ENCODE peak calls at places on chromosomes 11 and 22, in ten cellular contexts. Q is lower lobe of right lung, C is fibroblast of lung, E is esophagus squamous epithelium, V is ovary, Y is AG04450, D is tibial nerve, R is transverse colon, I is prostate gland, H is mucosa of descending colon. L is an unnamed sample. For H3K9me3, the result is how much of the 10 kb centered on the place peaks cover.

GRCh38 chr11:60914620-60915249 is 777 bp downstream of the TMEM109 start:
- DNase-seq in Q (no peak), C (peak), E (no peak), V (no peak), Y (no peak), D (no peak), R (peak), I (no peak), H (peak), L (peak)

GRCh38 chr22:29767289-29768051 is at the start of gene UQCR10:
- DNase-seq in Q (peak), C (peak), E (peak), V (peak), Y (peak), D (peak), R (peak), I (peak), H (peak), L (peak)

GRCh38 chr11:94694309-94695060 is 73.7 kb upstream of the AMOTL1 start:
- DNase-seq in Q (no peak), C (no peak), E (no peak), V (no peak), Y (no peak), D (no peak), R (no peak), I (no peak), H (no peak), L (no peak)

GRCh38 chr11:709109-709997 is 3.3 kb downstream of the EPS8L2 start:
- DNase-seq in Q (no peak), C (no peak), E (no peak), V (no peak), Y (no peak), D (no peak), R (no peak), I (no peak), H (peak), L (no peak)

GRCh38 chr11:75351541-75352416 is at the start of gene ARRB1:
- DNase-seq in Q (peak), C (peak), E (no peak), V (peak), Y (no peak), D (peak), R (peak), I (no peak), H (peak), L (peak)

GRCh38 chr11:1128333-1129142 is 29.2 kb upstream of the MUC5AC start:
- DNase-seq in Q (no peak), C (no peak), E (no peak), V (no peak), Y (no peak), D (no peak), R (no peak), I (no peak), H (no peak), L (peak)

GRCh38 chr11:69487391-69487790 is 5.9 kb downstream of the LINC01488 start:
- DNase-seq in Q (peak), C (no peak), E (no peak), V (no peak), Y (no peak), D (no peak), R (no peak), I (no peak), H (no peak), L (peak)

GRCh38 chr11:94417386-94417987 is 16.3 kb upstream of the GPR83 start:
- DNase-seq in Q (no peak), C (peak), E (no peak), V (no peak), Y (peak), D (peak), R (no peak), I (no peak), H (no peak), L (no peak)

GRCh38 chr22:33555814-33556522 is 364.3 kb downstream of the LARGE1 start:
- DNase-seq in Q (no peak), C (no peak), E (no peak), V (no peak), Y (no peak), D (no peak), R (no peak), I (no peak), H (no peak), L (no peak)

GRCh38 chr22:24559471-24559870 is 3.7 kb downstream of the SNRPD3 start:
- DNase-seq in Q (no peak), C (no peak), E (no peak), V (no peak), Y (no peak), D (no peak), R (no peak), I (no peak), H (no peak), L (no peak)

GRCh38 chr22:30325724-30326703 is 727 bp downstream of the TBC1D10A start:
- DNase-seq in Q (no peak), C (no peak), E (no peak), V (peak), Y (no peak), D (no peak), R (peak), I (peak), H (peak), L (peak)

GRCh38 chr11:128492461-128492860 is 94.9 kb downstream of the ETS1 start:
- DNase-seq in Q (no peak), C (no peak), E (no peak), V (no peak), Y (no peak), D (no peak), R (no peak), I (no peak), H (no peak), L (no peak)

GRCh38 chr22:23834406-23834805 is 4.4 kb downstream of the DERL3 start:
- DNase-seq in Q (no peak), C (no peak), E (no peak), V (no peak), Y (no peak), D (no peak), R (no peak), I (no peak), H (peak), L (peak)

GRCh38 chr11:15867886-15868285 is 488.5 kb downstream of the SOX6 start:
- DNase-seq in Q (no peak), C (no peak), E (no peak), V (no peak), Y (no peak), D (no peak), R (no peak), I (no peak), H (no peak), L (no peak)

GRCh38 chr22:27880778-27881394 is 38.2 kb downstream of the PITPNB start:
- DNase-seq in Q (no peak), C (peak), E (no peak), V (no peak), Y (peak), D (peak), R (no peak), I (peak), H (no peak), L (no peak)

GRCh38 chr11:113197456-113197855 is 116.9 kb upstream of the TTC12 start:
- DNase-seq in Q (no peak), C (no peak), E (no peak), V (no peak), Y (no peak), D (no peak), R (no peak), I (no peak), H (no peak), L (no peak)

GRCh38 chr11:31366795-31367194 is 2.7 kb downstream of the DCDC1 start:
- DNase-seq in Q (no peak), C (no peak), E (no peak), V (no peak), Y (no peak), D (no peak), R (no peak), I (no peak), H (no peak), L (peak)

GRCh38 chr11:89447845-89448244 is 43.3 kb downstream of the NOX4 start:
- DNase-seq in Q (no peak), C (no peak), E (no peak), V (no peak), Y (no peak), D (no peak), R (no peak), I (no peak), H (no peak), L (no peak)

GRCh38 chr22:49976439-49977175 is 16.0 kb downstream of the PIM3 start:
- DNase-seq in Q (no peak), C (no peak), E (no peak), V (no peak), Y (no peak), D (no peak), R (peak), I (no peak), H (no peak), L (no peak)

GRCh38 chr11:102453286-102453797 is 777 bp upstream of the TMEM123 start:
- DNase-seq in Q (no peak), C (no peak), E (no peak), V (no peak), Y (no peak), D (peak), R (no peak), I (peak), H (no peak), L (no peak)

GRCh38 chr11:115256326-115257197 is 247.7 kb downstream of the CADM1 start:
- DNase-seq in Q (no peak), C (no peak), E (no peak), V (no peak), Y (no peak), D (no peak), R (peak), I (no peak), H (no peak), L (no peak)

GRCh38 chr11:115264278-115264677 is 239.9 kb downstream of the CADM1 start:
- DNase-seq in Q (no peak), C (no peak), E (no peak), V (no peak), Y (no peak), D (no peak), R (no peak), I (no peak), H (no peak), L (no peak)

GRCh38 chr11:118914178-118914918 is 11.4 kb downstream of the BCL9L start:
- DNase-seq in Q (no peak), C (no peak), E (no peak), V (peak), Y (no peak), D (no peak), R (peak), I (peak), H (peak), L (peak)

GRCh38 chr11:69427337-69427736 is 54.1 kb upstream of the LINC01488 start:
- DNase-seq in Q (no peak), C (no peak), E (no peak), V (no peak), Y (no peak), D (no peak), R (no peak), I (no peak), H (peak), L (peak)

GRCh38 chr11:128208329-128209220 is 378.8 kb downstream of the ETS1 start:
- DNase-seq in Q (no peak), C (peak), E (no peak), V (peak), Y (peak), D (peak), R (no peak), I (peak), H (no peak), L (no peak)

GRCh38 chr11:124069429-124070401 is 28.6 kb upstream of the OR10G7 start:
- DNase-seq in Q (peak), C (peak), E (no peak), V (no peak), Y (no peak), D (no peak), R (peak), I (no peak), H (peak), L (peak)

GRCh38 chr11:24093410-24093809 is 403.4 kb upstream of the LUZP2 start:
- DNase-seq in Q (no peak), C (no peak), E (no peak), V (no peak), Y (no peak), D (no peak), R (no peak), I (no peak), H (no peak), L (no peak)

GRCh38 chr11:76654310-76654851 is 16.2 kb downstream of the LRRC32 start:
- DNase-seq in Q (no peak), C (peak), E (no peak), V (peak), Y (peak), D (peak), R (peak), I (no peak), H (no peak), L (peak)

GRCh38 chr11:46906596-46906995 is 11.8 kb downstream of the LRP4 start:
- DNase-seq in Q (no peak), C (no peak), E (no peak), V (no peak), Y (no peak), D (no peak), R (no peak), I (no peak), H (no peak), L (no peak)

GRCh38 chr11:96313163-96313562 is 29.8 kb downstream of the MAML2 start:
- DNase-seq in Q (no peak), C (no peak), E (no peak), V (no peak), Y (no peak), D (no peak), R (no peak), I (no peak), H (no peak), L (no peak)

GRCh38 chr22:30425616-30426394 is at the start of gene MTFP1:
- DNase-seq in Q (peak), C (peak), E (no peak), V (peak), Y (no peak), D (peak), R (peak), I (peak), H (peak), L (peak)

GRCh38 chr22:31952094-31952401 is 7.7 kb downstream of the YWHAH start:
- DNase-seq in Q (no peak), C (no peak), E (no peak), V (no peak), Y (no peak), D (no peak), R (no peak), I (no peak), H (no peak), L (no peak)

GRCh38 chr22:31952459-31952858 is 8.1 kb downstream of the YWHAH start:
- DNase-seq in Q (no peak), C (peak), E (no peak), V (no peak), Y (peak), D (no peak), R (no peak), I (no peak), H (no peak), L (no peak)

GRCh38 chr22:31950226-31950625 is 5.9 kb downstream of the YWHAH start:
- DNase-seq in Q (no peak), C (no peak), E (no peak), V (no peak), Y (no peak), D (no peak), R (no peak), I (no peak), H (no peak), L (no peak)

GRCh38 chr22:31953251-31953650 is 8.9 kb downstream of the YWHAH start:
- DNase-seq in Q (no peak), C (no peak), E (no peak), V (no peak), Y (no peak), D (no peak), R (no peak), I (no peak), H (no peak), L (no peak)

DNA sequence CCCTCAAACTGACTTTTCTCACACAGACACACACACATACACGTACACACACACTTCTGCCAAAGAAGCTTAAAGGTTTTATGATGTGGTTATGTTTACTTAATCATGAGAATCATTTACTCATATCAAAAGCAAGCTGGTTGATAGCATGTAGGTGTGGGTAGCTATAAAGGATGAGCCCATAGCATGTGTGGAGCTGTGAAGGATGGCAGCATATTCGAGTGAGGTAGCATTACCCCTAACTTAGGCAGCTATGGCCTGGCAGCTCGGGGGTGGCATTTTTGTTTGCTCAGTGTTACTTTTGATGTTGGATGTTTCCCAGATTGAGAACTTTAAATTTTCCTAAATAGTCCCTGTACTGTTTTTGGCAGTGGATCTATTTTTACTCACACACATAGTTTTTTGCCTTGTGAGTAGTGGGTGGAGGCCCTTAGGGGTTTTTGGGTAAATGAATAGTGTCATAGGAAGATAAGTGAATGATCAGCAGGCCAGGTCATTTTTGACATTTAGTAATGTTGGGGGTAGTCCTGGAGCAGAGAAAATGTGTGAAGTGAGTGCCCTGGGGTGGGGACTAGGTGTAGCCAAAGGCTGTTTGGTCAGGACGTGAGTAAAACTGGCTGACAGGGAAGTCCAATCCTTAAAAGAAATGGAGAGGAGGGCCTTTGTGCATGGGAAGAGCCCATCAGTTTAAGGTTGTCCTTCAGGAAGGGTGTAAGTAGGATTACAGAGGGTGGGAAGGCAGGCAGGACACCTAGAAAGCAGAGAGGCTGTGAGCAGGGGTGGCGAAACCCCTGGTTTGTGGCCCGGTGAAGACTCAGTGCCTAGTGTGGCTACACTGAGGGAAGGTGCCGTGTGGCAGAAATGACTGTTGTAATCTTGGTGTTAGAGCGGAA is 7.1 kb downstream of the YWHAH start:
- DNase-seq in Q (no peak), C (no peak), E (no peak), V (no peak), Y (no peak), D (no peak), R (no peak), I (no peak), H (no peak), L (peak)
- H3K4me3 ChIP-seq in Q (no peak), C (no peak), E (no peak), V (no peak), Y (no peak), D (no peak), R (no peak), I (no peak), H (no peak), L (no peak)

GRCh38 chr22:46676479-46676878 is 56.3 kb downstream of the GRAMD4 start:
- DNase-seq in Q (no peak), C (no peak), E (no peak), V (no peak), Y (no peak), D (no peak), R (no peak), I (no peak), H (no peak), L (no peak)
- TF ChIP-seq CTCF in Q (no peak), C (no peak), E (no peak), V (no peak), Y (no peak), D (no peak), R (no peak), I (no peak), H (no peak), L (no peak)

GRCh38 chr11:70630068-70630467 is 231.7 kb downstream of the CTTN start:
- DNase-seq in Q (no peak), C (no peak), E (no peak), V (no peak), Y (no peak), D (no peak), R (no peak), I (no peak), H (no peak), L (no peak)

GRCh38 chr11:70625921-70626518 is 227.7 kb downstream of the CTTN start:
- DNase-seq in Q (no peak), C (no peak), E (no peak), V (no peak), Y (no peak), D (no peak), R (no peak), I (no peak), H (no peak), L (no peak)

GRCh38 chr11:70627219-70627618 is 228.9 kb downstream of the CTTN start:
- DNase-seq in Q (no peak), C (no peak), E (no peak), V (no peak), Y (no peak), D (no peak), R (peak), I (no peak), H (peak), L (no peak)

GRCh38 chr11:70628881-70629844 is 230.8 kb downstream of the CTTN start:
- DNase-seq in Q (peak), C (no peak), E (no peak), V (no peak), Y (no peak), D (peak), R (peak), I (peak), H (peak), L (no peak)

DNA sequence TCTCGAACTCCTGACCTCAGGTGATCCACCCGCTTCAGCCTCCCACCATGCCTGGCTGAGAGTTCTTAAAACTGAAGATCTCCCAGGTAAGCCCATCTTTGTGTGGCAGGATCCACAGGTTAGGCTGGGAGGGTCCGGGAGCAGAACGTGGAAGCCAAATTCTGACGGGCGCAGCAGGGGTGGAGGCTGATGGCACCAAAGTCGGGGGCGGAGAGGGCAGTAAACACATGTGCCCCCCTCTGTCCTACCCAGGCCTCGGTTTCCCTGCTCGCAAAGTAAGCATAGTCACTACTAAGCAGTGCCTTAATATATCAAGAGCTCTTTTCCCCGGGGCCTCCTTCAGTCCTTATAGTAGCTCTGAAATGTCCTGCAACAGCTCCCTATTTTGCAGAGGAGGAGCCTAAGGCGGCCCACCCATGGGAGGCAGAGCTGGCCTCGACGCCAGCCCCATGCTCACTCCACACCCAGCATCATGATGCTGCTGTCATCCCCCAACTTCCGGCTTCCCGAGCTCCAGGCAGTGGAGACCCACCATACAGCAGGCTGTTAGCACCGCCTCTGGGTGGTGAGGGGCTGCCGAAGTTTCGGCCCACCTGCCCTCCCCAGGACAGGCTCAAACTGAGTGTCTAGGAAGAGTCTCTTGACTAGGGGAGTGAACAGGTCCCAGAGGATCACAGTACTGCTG is 230.0 kb downstream of the CTTN start:
- DNase-seq in Q (no peak), C (no peak), E (no peak), V (no peak), Y (no peak), D (no peak), R (no peak), I (no peak), H (peak), L (no peak)
- H3K9me3 ChIP-seq in Q (under half), C (under half), E (under half), V (under half), Y (half or more), D (under half), R (under half), I (under half), H (under half), L (under half)

DNA sequence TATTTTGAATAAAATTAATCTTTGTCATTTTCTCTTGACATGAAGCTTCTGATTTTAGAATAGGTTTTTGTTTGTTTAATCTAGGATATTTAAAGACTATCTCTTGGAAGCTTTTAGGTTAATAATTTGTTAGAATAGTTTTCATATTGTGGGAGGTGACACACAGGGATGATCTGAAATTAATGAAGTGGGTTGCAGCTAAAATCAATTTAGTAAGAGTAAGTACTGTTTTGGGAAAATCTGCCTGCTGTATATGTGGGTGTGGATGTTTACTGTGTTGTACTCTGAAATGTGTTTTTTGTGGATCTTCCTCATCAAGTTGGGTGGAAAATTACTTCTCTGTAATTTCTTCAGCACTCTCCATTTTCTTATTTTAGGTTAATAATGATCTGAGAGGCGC is 67.3 kb downstream of the BID start:
- DNase-seq in Q (no peak), C (no peak), E (no peak), V (no peak), Y (no peak), D (no peak), R (no peak), I (no peak), H (no peak), L (no peak)
- H3K4me3 ChIP-seq in Q (peak), C (peak), E (peak), V (peak), Y (peak), D (no peak), R (peak), I (peak), H (no peak), L (peak)

GRCh38 chr11:8754241-8754640 is 71.6 kb downstream of the RPL27A start:
- DNase-seq in Q (no peak), C (peak), E (no peak), V (no peak), Y (no peak), D (no peak), R (no peak), I (no peak), H (no peak), L (no peak)
- TF ChIP-seq CTCF in Q (no peak), C (peak), E (peak), V (no peak), Y (peak), D (no peak), R (peak), I (no peak), H (no peak), L (no peak)

L was measured in kidney.